ENCODE peak calls at places on chromosome 21, in eight cellular contexts. One of them, this sample, is unnamed.
A peak's percentile ranks its signal among the peaks of the same experiment; 100 is the strongest.

GRCh38 chr21:35376406-35377135 is 327.5 kb upstream of the RUNX1 start:
- DNase-seq in AG04450: no peak
- DNase-seq in BE2C: no peak
- DNase-seq in left ventricle myocardium inferior: no peak
- DNase-seq in IMR-90: no peak
- DNase-seq in hepatocyte: no peak
- DNase-seq in WERI-Rb-1: no peak
- DNase-seq in stomach: no peak
- DNase-seq in this sample: no peak

GRCh38 chr21:43931454-43931853 is 66.4 kb downstream of the AGPAT3 start:
- DNase-seq in WERI-Rb-1: no peak
- DNase-seq in hepatocyte: no peak
- DNase-seq in AG04450: no peak
- DNase-seq in left ventricle myocardium inferior: no peak
- DNase-seq in BE2C: no peak
- DNase-seq in IMR-90: no peak
- DNase-seq in stomach: no peak
- DNase-seq in this sample: no peak

GRCh38 chr21:17513214-17514123 is 626 bp downstream of the CXADR start:
- DNase-seq in IMR-90: no peak
- DNase-seq in stomach: peak; percentile 52
- DNase-seq in AG04450: no peak
- DNase-seq in left ventricle myocardium inferior: no peak
- DNase-seq in BE2C: peak; percentile 48
- DNase-seq in WERI-Rb-1: peak; percentile 33
- DNase-seq in hepatocyte: peak; percentile 60
- DNase-seq in this sample: peak; percentile 51

GRCh38 chr21:17802568-17802967 is 16.6 kb downstream of the C21orf91 start:
- DNase-seq in left ventricle myocardium inferior: no peak
- DNase-seq in WERI-Rb-1: no peak
- DNase-seq in stomach: no peak
- DNase-seq in AG04450: peak; percentile 16
- DNase-seq in IMR-90: peak; percentile 67
- DNase-seq in BE2C: no peak
- DNase-seq in hepatocyte: no peak
- DNase-seq in this sample: no peak

GRCh38 chr21:46130721-46131720 is 24.4 kb downstream of the FTCD start:
- DNase-seq in AG04450: no peak
- DNase-seq in hepatocyte: no peak
- DNase-seq in WERI-Rb-1: peak; percentile 52
- DNase-seq in left ventricle myocardium inferior: peak; percentile 19
- DNase-seq in BE2C: no peak
- DNase-seq in stomach: no peak
- DNase-seq in IMR-90: no peak
- DNase-seq in this sample: no peak

GRCh38 chr21:29372063-29372802 is 73.5 kb downstream of the BACH1 start:
- DNase-seq in left ventricle myocardium inferior: no peak
- DNase-seq in IMR-90: peak; percentile 84
- DNase-seq in hepatocyte: peak; percentile 85
- DNase-seq in stomach: peak; percentile 33
- DNase-seq in AG04450: peak; percentile 66
- DNase-seq in BE2C: peak; percentile 65
- DNase-seq in WERI-Rb-1: peak; percentile 72
- DNase-seq in this sample: peak; percentile 72

GRCh38 chr21:45763074-45763473 is 119.5 kb downstream of the PCBP3 start:
- DNase-seq in IMR-90: no peak
- DNase-seq in stomach: no peak
- DNase-seq in BE2C: no peak
- DNase-seq in AG04450: no peak
- DNase-seq in left ventricle myocardium inferior: no peak
- DNase-seq in WERI-Rb-1: no peak
- DNase-seq in hepatocyte: no peak
- DNase-seq in this sample: no peak

GRCh38 chr21:45640001-45640887 is 3.3 kb upstream of the PCBP3 start:
- DNase-seq in hepatocyte: no peak
- DNase-seq in WERI-Rb-1: peak; percentile 45
- DNase-seq in BE2C: no peak
- DNase-seq in stomach: no peak
- DNase-seq in AG04450: no peak
- DNase-seq in left ventricle myocardium inferior: no peak
- DNase-seq in IMR-90: no peak
- DNase-seq in this sample: no peak

GRCh38 chr21:45001134-45002095 is 61.6 kb downstream of the SLX9 start:
- DNase-seq in stomach: peak; percentile 49
- DNase-seq in AG04450: peak; percentile 36
- DNase-seq in BE2C: peak; percentile 15
- DNase-seq in WERI-Rb-1: no peak
- DNase-seq in IMR-90: peak; percentile 65
- DNase-seq in left ventricle myocardium inferior: peak; percentile 62
- DNase-seq in hepatocyte: no peak
- DNase-seq in this sample: no peak

GRCh38 chr21:43315244-43316137 is 111.4 kb downstream of the SIK1 start:
- DNase-seq in hepatocyte: no peak
- DNase-seq in stomach: no peak
- DNase-seq in AG04450: no peak
- DNase-seq in WERI-Rb-1: no peak
- DNase-seq in left ventricle myocardium inferior: no peak
- DNase-seq in BE2C: no peak
- DNase-seq in IMR-90: no peak
- DNase-seq in this sample: no peak

GRCh38 chr21:46295996-46296752 is 10.0 kb downstream of the YBEY start:
- DNase-seq in BE2C: peak; percentile 56
- DNase-seq in stomach: peak; percentile 55
- DNase-seq in IMR-90: peak; percentile 32
- DNase-seq in WERI-Rb-1: no peak
- DNase-seq in hepatocyte: peak; percentile 38
- DNase-seq in left ventricle myocardium inferior: peak; percentile 92
- DNase-seq in AG04450: no peak
- DNase-seq in this sample: no peak

GRCh38 chr21:27425574-27425973 is 458.7 kb upstream of the ADAMTS5 start:
- DNase-seq in IMR-90: peak; percentile 69
- DNase-seq in BE2C: peak; percentile 82
- DNase-seq in stomach: no peak
- DNase-seq in AG04450: peak; percentile 8
- DNase-seq in left ventricle myocardium inferior: no peak
- DNase-seq in WERI-Rb-1: no peak
- DNase-seq in hepatocyte: no peak
- DNase-seq in this sample: no peak

DNA sequence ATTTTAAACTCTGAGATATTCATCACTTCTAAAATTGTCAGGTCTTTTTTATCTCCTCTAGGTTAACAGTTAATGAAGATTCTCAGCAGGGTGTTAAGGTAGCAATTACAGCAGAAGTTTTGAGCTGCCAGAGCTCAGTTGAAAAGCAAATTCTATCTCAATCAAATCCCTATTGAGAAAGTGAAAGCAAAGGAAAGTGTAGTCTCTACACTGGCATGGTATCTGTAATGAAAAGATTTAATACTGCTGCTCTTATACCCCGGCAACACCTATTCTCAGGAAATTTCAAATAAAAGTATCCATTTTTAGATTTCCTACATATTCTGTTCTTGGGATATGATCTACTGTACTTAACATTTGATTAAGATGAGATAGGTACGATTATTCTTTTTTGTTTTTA is 913.5 kb downstream of the MRPL39 start:
- DNase-seq in AG04450: no peak
- DNase-seq in stomach: no peak
- DNase-seq in left ventricle myocardium inferior: no peak
- DNase-seq in hepatocyte: no peak
- DNase-seq in BE2C: no peak
- DNase-seq in WERI-Rb-1: no peak
- DNase-seq in IMR-90: no peak
- DNase-seq in this sample: no peak
- H3K4me3 ChIP-seq in AG04450: no peak overlapping the region
- H3K4me3 ChIP-seq in stomach: no peak overlapping the region
- H3K4me3 ChIP-seq in left ventricle myocardium inferior: no peak overlapping the region
- H3K4me3 ChIP-seq in hepatocyte: no peak overlapping the region
- H3K4me3 ChIP-seq in BE2C: no peak overlapping the region
- H3K4me3 ChIP-seq in WERI-Rb-1: no peak overlapping the region
- H3K4me3 ChIP-seq in IMR-90: no peak overlapping the region
- H3K4me3 ChIP-seq in this sample: no peak overlapping the region

DNA sequence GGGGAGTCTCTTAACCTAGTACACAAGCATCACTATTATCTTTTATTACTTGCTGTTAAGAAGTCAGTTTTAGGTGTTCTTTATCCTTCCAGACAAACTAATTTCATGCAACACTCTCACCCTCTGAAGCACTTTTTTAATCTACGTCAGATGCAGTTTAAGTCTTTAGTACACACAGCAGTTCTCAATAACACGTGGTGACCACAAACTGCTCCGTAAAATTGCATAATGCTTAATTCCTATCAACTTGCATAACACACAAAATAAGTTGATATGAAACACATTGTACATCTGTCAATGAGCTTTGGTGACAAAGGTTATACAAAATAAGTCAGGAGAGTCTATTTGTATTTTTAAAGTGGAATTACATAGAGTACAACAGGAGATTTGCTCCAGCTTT is 140.9 kb upstream of the ETS2 start:
- DNase-seq in WERI-Rb-1: no peak
- DNase-seq in BE2C: no peak
- DNase-seq in stomach: no peak
- DNase-seq in left ventricle myocardium inferior: no peak
- DNase-seq in hepatocyte: no peak
- DNase-seq in AG04450: no peak
- DNase-seq in IMR-90: no peak
- DNase-seq in this sample: no peak
- H3K27me3 ChIP-seq in WERI-Rb-1: peaks cover 12% of the 10 kb centered on the region
- H3K27me3 ChIP-seq in BE2C: peaks cover 59% of the 10 kb centered on the region
- H3K27me3 ChIP-seq in stomach: peaks cover 24% of the 10 kb centered on the region
- H3K27me3 ChIP-seq in left ventricle myocardium inferior: peaks cover 61% of the 10 kb centered on the region
- H3K27me3 ChIP-seq in hepatocyte: peaks cover 53% of the 10 kb centered on the region
- H3K27me3 ChIP-seq in AG04450: peaks cover 74% of the 10 kb centered on the region
- H3K27me3 ChIP-seq in IMR-90: peaks cover 82% of the 10 kb centered on the region
- H3K27me3 ChIP-seq in this sample: peaks cover 2% of the 10 kb centered on the region

GRCh38 chr21:15061747-15062146 is 3.1 kb downstream of the NRIP1 start:
- DNase-seq in AG04450: no peak
- DNase-seq in hepatocyte: no peak
- DNase-seq in stomach: no peak
- DNase-seq in left ventricle myocardium inferior: no peak
- DNase-seq in IMR-90: no peak
- DNase-seq in WERI-Rb-1: no peak
- DNase-seq in BE2C: no peak
- DNase-seq in this sample: no peak
- H3K4me3 ChIP-seq in AG04450: peak overlapping the region; percentile 81
- H3K4me3 ChIP-seq in hepatocyte: no peak overlapping the region
- H3K4me3 ChIP-seq in stomach: no peak overlapping the region
- H3K4me3 ChIP-seq in left ventricle myocardium inferior: peak overlapping the region; percentile 95
- H3K4me3 ChIP-seq in IMR-90: peak overlapping the region; percentile 99
- H3K4me3 ChIP-seq in WERI-Rb-1: no peak overlapping the region
- H3K4me3 ChIP-seq in BE2C: peak overlapping the region; percentile 78
- H3K4me3 ChIP-seq in this sample: no peak overlapping the region

GRCh38 chr21:33126569-33126968 is 56.6 kb downstream of the OLIG1 start:
- DNase-seq in stomach: no peak
- DNase-seq in WERI-Rb-1: no peak
- DNase-seq in AG04450: no peak
- DNase-seq in IMR-90: no peak
- DNase-seq in left ventricle myocardium inferior: no peak
- DNase-seq in hepatocyte: no peak
- DNase-seq in BE2C: no peak
- DNase-seq in this sample: no peak

GRCh38 chr21:33122507-33122906 is 52.6 kb downstream of the OLIG1 start:
- DNase-seq in hepatocyte: no peak
- DNase-seq in AG04450: no peak
- DNase-seq in WERI-Rb-1: no peak
- DNase-seq in IMR-90: no peak
- DNase-seq in left ventricle myocardium inferior: no peak
- DNase-seq in BE2C: no peak
- DNase-seq in stomach: no peak
- DNase-seq in this sample: no peak

GRCh38 chr21:33125981-33126380 is 56.0 kb downstream of the OLIG1 start:
- DNase-seq in IMR-90: no peak
- DNase-seq in hepatocyte: no peak
- DNase-seq in WERI-Rb-1: no peak
- DNase-seq in BE2C: no peak
- DNase-seq in AG04450: no peak
- DNase-seq in left ventricle myocardium inferior: no peak
- DNase-seq in stomach: no peak
- DNase-seq in this sample: no peak

GRCh38 chr21:33123396-33124120 is 53.6 kb downstream of the OLIG1 start:
- DNase-seq in BE2C: no peak
- DNase-seq in IMR-90: no peak
- DNase-seq in hepatocyte: no peak
- DNase-seq in stomach: no peak
- DNase-seq in AG04450: no peak
- DNase-seq in left ventricle myocardium inferior: no peak
- DNase-seq in WERI-Rb-1: no peak
- DNase-seq in this sample: no peak

DNA sequence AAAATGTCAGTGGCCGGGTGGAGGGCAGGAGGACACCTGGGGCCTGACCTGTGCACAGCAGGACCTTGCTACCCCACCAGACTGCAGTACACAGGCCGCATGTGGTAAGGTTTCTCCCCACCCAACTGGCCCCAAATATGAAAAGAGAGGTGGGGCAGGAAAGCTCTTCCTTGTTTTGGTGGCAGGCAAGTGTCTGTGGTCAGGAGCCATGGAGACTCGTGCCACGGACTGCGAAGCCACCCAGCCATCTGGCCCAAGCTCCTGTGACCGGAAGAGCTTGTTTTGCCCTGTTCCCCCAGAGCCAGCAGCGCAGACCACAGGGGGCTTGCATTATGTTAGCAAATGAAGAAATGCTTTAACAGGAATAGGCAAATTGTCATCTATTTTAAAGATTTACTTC is 54.9 kb downstream of the OLIG1 start:
- DNase-seq in hepatocyte: no peak
- DNase-seq in BE2C: no peak
- DNase-seq in stomach: no peak
- DNase-seq in left ventricle myocardium inferior: no peak
- DNase-seq in IMR-90: no peak
- DNase-seq in WERI-Rb-1: no peak
- DNase-seq in AG04450: no peak
- DNase-seq in this sample: no peak
- H3K27me3 ChIP-seq in hepatocyte: peaks cover 30% of the 10 kb centered on the region
- H3K27me3 ChIP-seq in BE2C: peaks cover 43% of the 10 kb centered on the region
- H3K27me3 ChIP-seq in stomach: peaks cover 24% of the 10 kb centered on the region
- H3K27me3 ChIP-seq in left ventricle myocardium inferior: peaks cover 63% of the 10 kb centered on the region
- H3K27me3 ChIP-seq in IMR-90: peaks cover 34% of the 10 kb centered on the region
- H3K27me3 ChIP-seq in WERI-Rb-1: no peaks in the 10 kb centered on the region
- H3K27me3 ChIP-seq in AG04450: peaks cover 32% of the 10 kb centered on the region
- H3K27me3 ChIP-seq in this sample: no peaks in the 10 kb centered on the region

GRCh38 chr21:34072145-34073031 is 990 bp upstream of the MRPS6 start:
- DNase-seq in hepatocyte: no peak
- DNase-seq in BE2C: no peak
- DNase-seq in stomach: peak; percentile 50
- DNase-seq in left ventricle myocardium inferior: no peak
- DNase-seq in WERI-Rb-1: no peak
- DNase-seq in IMR-90: no peak
- DNase-seq in AG04450: no peak
- DNase-seq in this sample: no peak
- H3K4me3 ChIP-seq in hepatocyte: peak overlapping the region; percentile 38
- H3K4me3 ChIP-seq in BE2C: peak overlapping the region; percentile 37
- H3K4me3 ChIP-seq in stomach: peak overlapping the region; percentile 92
- H3K4me3 ChIP-seq in left ventricle myocardium inferior: peak overlapping the region; percentile 86
- H3K4me3 ChIP-seq in WERI-Rb-1: no peak overlapping the region
- H3K4me3 ChIP-seq in IMR-90: peak overlapping the region; percentile 71
- H3K4me3 ChIP-seq in AG04450: peak overlapping the region; percentile 58
- H3K4me3 ChIP-seq in this sample: peak overlapping the region; percentile 57

This sample was measured in Caco-2.